ENCODE peak calls at places on chromosomes 6 and 20, in eight cellular contexts. L is HCT116; W is skeletal muscle cell; J is mesenteric fat pad; I is ELF-1; X is GM20000; C is HEK293T; Y is stimulated activated CD8-positive, alpha-beta memory T cell treated with anti-CD3 and anti-CD28 coated beads, Interleukin-4, amount 100 ng/mL, for 48 hours. R is an unnamed sample.

GRCh38 chr20:45254867-45255266 is 503 bp upstream of the SLPI start:
- DNase-seq in L (no peak), W (peak), J (no peak), I (no peak), X (peak), C (no peak), Y (no peak), R (peak)

GRCh38 chr6:148323344-148323743 is 19.3 kb upstream of the SASH1 start:
- DNase-seq in L (no peak), W (no peak), J (no peak), I (no peak), X (no peak), C (no peak), Y (no peak), R (no peak)

GRCh38 chr6:35417979-35418661 is 34.0 kb upstream of the FANCE start:
- DNase-seq in L (no peak), W (no peak), J (no peak), I (no peak), X (no peak), C (no peak), Y (no peak), R (no peak)

GRCh38 chr20:46368902-46369268 is 37.5 kb downstream of the ELMO2 start:
- DNase-seq in L (no peak), W (no peak), J (no peak), I (no peak), X (no peak), C (no peak), Y (no peak), R (no peak)

GRCh38 chr6:119052292-119052889 is 26.1 kb downstream of the FAM184A start:
- DNase-seq in L (no peak), W (no peak), J (no peak), I (no peak), X (no peak), C (no peak), Y (peak), R (no peak)

GRCh38 chr6:116492331-116493067 is 18.9 kb upstream of the CALHM5 start:
- DNase-seq in L (no peak), W (no peak), J (no peak), I (no peak), X (no peak), C (no peak), Y (no peak), R (no peak)

GRCh38 chr6:121884056-121884455 is 448.6 kb downstream of the GJA1 start:
- DNase-seq in L (no peak), W (no peak), J (no peak), I (no peak), X (no peak), C (no peak), Y (no peak), R (no peak)

GRCh38 chr6:15417811-15418210 is 171.9 kb downstream of the JARID2 start:
- DNase-seq in L (no peak), W (no peak), J (no peak), I (no peak), X (no peak), C (no peak), Y (peak), R (no peak)

GRCh38 chr6:118872318-118872717 is 21.6 kb upstream of the ASF1A start:
- DNase-seq in L (no peak), W (no peak), J (no peak), I (no peak), X (no peak), C (no peak), Y (no peak), R (no peak)

GRCh38 chr6:90107721-90108364 is 188.8 kb downstream of the BACH2 start:
- DNase-seq in L (no peak), W (no peak), J (no peak), I (no peak), X (peak), C (no peak), Y (no peak), R (no peak)

GRCh38 chr6:16511048-16511660 is 250.1 kb downstream of the ATXN1 start:
- DNase-seq in L (no peak), W (no peak), J (no peak), I (no peak), X (no peak), C (peak), Y (no peak), R (peak)

GRCh38 chr6:110325197-110325596 is 33.0 kb downstream of the METTL24 start:
- DNase-seq in L (no peak), W (peak), J (no peak), I (no peak), X (no peak), C (no peak), Y (no peak), R (peak)

GRCh38 chr6:25013249-25013648 is 77.5 kb upstream of the RIPOR2 start:
- DNase-seq in L (no peak), W (no peak), J (no peak), I (no peak), X (peak), C (no peak), Y (no peak), R (no peak)

GRCh38 chr6:30885481-30885998 is 1.2 kb downstream of the DDR1 start:
- DNase-seq in L (no peak), W (no peak), J (peak), I (peak), X (peak), C (no peak), Y (no peak), R (no peak)

GRCh38 chr6:33172307-33173227 is 19.7 kb downstream of the COL11A2 start:
- DNase-seq in L (peak), W (no peak), J (no peak), I (no peak), X (peak), C (peak), Y (no peak), R (no peak)

GRCh38 chr20:46362931-46363872 is 43.2 kb downstream of the ELMO2 start:
- DNase-seq in L (no peak), W (no peak), J (no peak), I (no peak), X (peak), C (no peak), Y (no peak), R (no peak)

GRCh38 chr6:98833101-98834059 is 994 bp upstream of the POU3F2 start:
- DNase-seq in L (no peak), W (no peak), J (no peak), I (peak), X (no peak), C (peak), Y (no peak), R (no peak)

GRCh38 chr20:25061821-25062530 is 4.0 kb upstream of the ACSS1 start:
- DNase-seq in L (no peak), W (no peak), J (no peak), I (no peak), X (no peak), C (no peak), Y (no peak), R (no peak)

GRCh38 chr20:54134445-54135220 is 39.2 kb downstream of the CYP24A1 start:
- DNase-seq in L (peak), W (no peak), J (no peak), I (no peak), X (no peak), C (no peak), Y (no peak), R (no peak)

GRCh38 chr20:1225729-1226313 is at the start of gene RAD21L1:
- DNase-seq in L (peak), W (peak), J (peak), I (peak), X (peak), C (peak), Y (peak), R (no peak)

R was measured in stromal cell of bone marrow.